ENCODE peak calls at places on chromosomes 16 and 17, in eight cellular contexts. M is mammary epithelial cell, L is uterus, V is fibroblast of lung, Q is breast epithelium, F is left ventricle myocardium inferior, H is heart right ventricle, O is suprapubic skin. I is an unnamed sample.

GRCh38 chr17:75738218-75738802 is 17.1 kb downstream of the ITGB4 start:
- DNase-seq in Q (no peak), L (no peak), V (no peak), O (no peak), H (no peak), M (no peak), F (no peak), I (peak; percentile 93)

GRCh38 chr17:2901582-2901981 is 105.3 kb downstream of the RAP1GAP2 start:
- DNase-seq in O (no peak), V (no peak), H (peak; percentile 35), F (no peak), M (no peak), Q (no peak), L (no peak), I (no peak)

GRCh38 chr16:83354015-83354414 is 453.8 kb upstream of the HSBP1 start:
- DNase-seq in H (no peak), V (no peak), Q (no peak), L (no peak), M (no peak), O (no peak), F (peak; percentile 23), I (no peak)

GRCh38 chr16:67162439-67163163 is 1.9 kb upstream of the HSF4 start:
- DNase-seq in H (no peak), M (no peak), V (no peak), O (no peak), F (no peak), Q (no peak), L (no peak), I (no peak)

GRCh38 chr17:57722704-57723043 is 22.4 kb downstream of the CCDC182 start:
- DNase-seq in Q (no peak), V (no peak), O (no peak), L (no peak), F (no peak), M (no peak), H (no peak), I (no peak)

GRCh38 chr16:11985250-11985649 is 8.7 kb downstream of the SNX29 start:
- DNase-seq in Q (no peak), O (no peak), L (no peak), F (no peak), M (no peak), V (no peak), H (no peak), I (no peak)

GRCh38 chr16:19716183-19716582 is 1.8 kb downstream of the KNOP1 start:
- DNase-seq in F (no peak), H (no peak), V (no peak), M (peak; percentile 17), L (no peak), Q (no peak), O (no peak), I (no peak)

GRCh38 chr16:5971924-5972323 is 874.3 kb upstream of the EEF2KMT start:
- DNase-seq in O (no peak), H (no peak), L (no peak), V (no peak), F (no peak), M (no peak), Q (no peak), I (no peak)

GRCh38 chr17:55585629-55586028 is 74.4 kb upstream of the SMIM36 start:
- DNase-seq in Q (no peak), O (no peak), H (no peak), V (no peak), L (no peak), F (no peak), M (no peak), I (no peak)

GRCh38 chr17:71260366-71260765 is 860.5 kb upstream of the SOX9 start:
- DNase-seq in L (no peak), F (no peak), O (no peak), M (peak; percentile 53), Q (no peak), V (peak; percentile 18), H (no peak), I (no peak)

DNA sequence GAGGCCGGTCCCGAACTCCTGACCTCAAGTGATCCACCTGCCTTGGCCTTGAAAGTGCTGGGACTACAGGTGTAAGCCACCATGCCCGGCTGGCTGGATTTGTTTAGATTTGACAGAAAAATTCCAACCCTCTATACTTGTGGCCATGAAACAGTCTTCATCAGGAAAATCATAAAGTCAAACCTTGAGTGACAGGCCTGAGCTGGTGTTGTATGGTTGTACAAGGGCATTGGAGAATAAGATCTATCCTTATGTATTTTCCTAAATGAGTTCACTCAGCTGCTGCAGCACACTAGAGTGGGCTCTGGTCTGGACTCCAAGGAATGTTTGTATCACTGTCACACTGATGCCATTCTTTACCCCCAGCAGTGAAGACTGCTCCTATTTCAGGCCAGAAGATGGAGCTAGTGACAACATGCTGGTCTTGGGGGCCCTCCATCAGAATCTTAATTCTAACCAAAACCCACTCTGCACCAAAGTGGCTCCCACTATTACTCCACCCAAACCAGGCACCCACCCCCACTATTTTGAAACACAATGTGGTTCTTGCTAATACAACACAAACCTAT is 27.4 kb downstream of the SNX11 start:
- DNase-seq in O (no peak), F (no peak), M (no peak), Q (no peak), H (no peak), L (no peak), V (no peak), I (no peak)
- TF ChIP-seq CTCF in O (no peak), F (no peak), M (no peak), Q (no peak), H (no peak), L (no peak), V (no peak), I (no peak)

GRCh38 chr16:339680-340079 is 12.8 kb downstream of the AXIN1 start:
- DNase-seq in M (no peak), Q (no peak), V (no peak), L (no peak), F (no peak), H (no peak), O (no peak), I (no peak)
- H3K4me3 ChIP-seq in M (no peak overlapping the region), Q (no peak overlapping the region), V (no peak overlapping the region), L (no peak overlapping the region), F (no peak overlapping the region), H (no peak overlapping the region), O (no peak overlapping the region), I (no peak overlapping the region)

GRCh38 chr17:62666801-62667591 is 39.5 kb downstream of the MRC2 start:
- DNase-seq in Q (no peak), M (no peak), F (no peak), O (no peak), V (no peak), L (no peak), H (no peak), I (peak; percentile 79)
- H3K27ac ChIP-seq in Q (no peak overlapping the region), M (no peak overlapping the region), F (no peak overlapping the region), O (no peak overlapping the region), V (no peak overlapping the region), L (no peak overlapping the region), H (no peak overlapping the region), I (no peak overlapping the region)

DNA sequence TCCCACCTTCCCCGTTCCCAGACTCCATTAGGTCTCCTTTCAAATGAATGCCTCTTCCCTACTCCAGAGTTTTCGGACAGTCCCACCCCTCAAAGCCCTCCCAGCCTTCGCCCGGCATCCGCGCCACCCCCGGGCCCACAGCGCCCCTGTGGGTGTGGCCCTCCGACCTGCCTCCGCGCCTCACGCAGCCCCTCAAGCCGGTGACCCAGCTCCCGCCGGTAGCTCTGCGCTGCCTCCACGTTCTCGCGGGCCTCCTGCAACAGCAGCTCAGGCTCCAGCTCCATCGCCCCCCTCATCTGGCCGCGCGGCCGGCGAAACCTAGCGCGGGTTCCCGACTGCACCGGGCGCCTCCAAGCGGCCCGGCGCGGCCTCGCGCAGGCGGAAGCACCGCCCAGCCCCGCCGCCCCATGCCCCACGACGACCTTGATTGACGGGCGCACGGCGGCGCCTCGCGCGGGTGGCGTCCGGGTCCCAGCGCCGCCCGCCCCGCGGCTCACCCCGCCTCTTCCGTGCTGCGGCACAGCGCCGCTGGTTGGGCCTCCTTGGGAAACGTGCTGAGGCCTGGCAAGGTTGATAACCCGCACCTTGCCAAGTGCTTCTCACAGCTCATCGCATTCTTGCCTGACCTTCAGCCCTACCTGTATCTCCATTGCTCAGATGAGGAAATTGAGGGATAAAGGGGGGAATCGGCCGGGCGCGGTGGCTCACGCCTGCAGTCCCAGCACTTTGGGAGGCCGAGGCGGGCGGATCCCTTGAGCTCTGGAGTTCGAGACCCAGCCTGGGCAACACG is at the start of gene CRLF3:
- DNase-seq in M (peak; percentile 92), V (peak; percentile 88), F (peak; percentile 91), Q (peak; percentile 81), H (peak; percentile 88), O (peak; percentile 92), L (peak; percentile 91), I (peak; percentile 99)
- TF ChIP-seq CTCF in M (peak; percentile 30), V (no peak), F (peak; percentile 73), Q (no peak), H (peak; percentile 37), O (peak; percentile 76), L (peak; percentile 78), I (peak; percentile 41)

GRCh38 chr17:45171338-45172231 is 9.9 kb downstream of the HEXIM2 start:
- DNase-seq in V (peak; percentile 17), M (peak; percentile 84), H (peak; percentile 20), O (no peak), L (peak; percentile 39), Q (peak; percentile 76), F (no peak), I (peak; percentile 80)
- H3K4me3 ChIP-seq in V (peak overlapping the region; percentile 15), M (peak overlapping the region; percentile 58), H (no peak overlapping the region), O (peak overlapping the region; percentile 36), L (peak overlapping the region; percentile 25), Q (peak overlapping the region; percentile 30), F (peak overlapping the region; percentile 56), I (peak overlapping the region; percentile 31)

GRCh38 chr17:77142689-77143088 is 1.9 kb downstream of the SEC14L1 start:
- DNase-seq in O (no peak), V (no peak), Q (no peak), H (no peak), L (no peak), F (no peak), M (no peak), I (no peak)
- H3K27ac ChIP-seq in O (no peak overlapping the region), V (no peak overlapping the region), Q (peak overlapping the region; percentile 43), H (peak overlapping the region; percentile 94), L (peak overlapping the region; percentile 38), F (peak overlapping the region; percentile 92), M (peak overlapping the region; percentile 33), I (peak overlapping the region; percentile 99)

GRCh38 chr17:33811006-33811760 is 443.9 kb upstream of the CCL2 start:
- DNase-seq in V (no peak), F (no peak), Q (no peak), M (no peak), L (no peak), O (no peak), H (no peak), I (no peak)
- TF ChIP-seq CTCF in V (no peak), F (no peak), Q (no peak), M (no peak), L (no peak), O (no peak), H (no peak), I (no peak)

GRCh38 chr17:47732399-47733046 is 513 bp upstream of the TBX21 start:
- DNase-seq in O (peak; percentile 48), M (no peak), L (no peak), Q (no peak), V (no peak), F (no peak), H (no peak), I (no peak)
- H3K4me3 ChIP-seq in O (peak overlapping the region; percentile 54), M (no peak overlapping the region), L (no peak overlapping the region), Q (no peak overlapping the region), V (no peak overlapping the region), F (peak overlapping the region; percentile 65), H (no peak overlapping the region), I (no peak overlapping the region)

I was measured in left lung.